ENCODE peak calls at places on chromosomes 5 and 9, in nine cellular contexts. One of them, this sample, is unnamed. For H3K36me3, the result is how much of the 10 kb centered on the place peaks cover.

GRCh38 chr9:5642170-5642569 is 13.3 kb downstream of the RIC1 start:
- DNase-seq in ovary: no peak
- DNase-seq in Peyer's patch: no peak
- DNase-seq in transverse colon: no peak
- DNase-seq in uterus: no peak
- DNase-seq in heart left ventricle: no peak
- DNase-seq in thyroid gland: no peak
- DNase-seq in right lobe of liver: no peak
- DNase-seq in tibial nerve: no peak
- DNase-seq in this sample: peak

GRCh38 chr5:132812949-132813598 is at the start of gene SOWAHA:
- DNase-seq in ovary: no peak
- DNase-seq in Peyer's patch: peak
- DNase-seq in transverse colon: peak
- DNase-seq in uterus: no peak
- DNase-seq in heart left ventricle: no peak
- DNase-seq in thyroid gland: peak
- DNase-seq in right lobe of liver: no peak
- DNase-seq in tibial nerve: no peak
- DNase-seq in this sample: peak

GRCh38 chr5:54616031-54616430 is 98.5 kb downstream of the SNX18 start:
- DNase-seq in ovary: peak
- DNase-seq in Peyer's patch: peak
- DNase-seq in transverse colon: peak
- DNase-seq in uterus: peak
- DNase-seq in heart left ventricle: peak
- DNase-seq in thyroid gland: peak
- DNase-seq in right lobe of liver: no peak
- DNase-seq in tibial nerve: no peak
- DNase-seq in this sample: peak

GRCh38 chr5:82295959-82296557 is 17.9 kb upstream of the RPS23 start:
- DNase-seq in ovary: no peak
- DNase-seq in Peyer's patch: no peak
- DNase-seq in transverse colon: no peak
- DNase-seq in uterus: no peak
- DNase-seq in heart left ventricle: no peak
- DNase-seq in thyroid gland: no peak
- DNase-seq in right lobe of liver: no peak
- DNase-seq in tibial nerve: no peak
- DNase-seq in this sample: no peak

GRCh38 chr5:6182271-6182815 is 196.0 kb downstream of the MED10 start:
- DNase-seq in ovary: no peak
- DNase-seq in Peyer's patch: no peak
- DNase-seq in transverse colon: no peak
- DNase-seq in uterus: no peak
- DNase-seq in heart left ventricle: no peak
- DNase-seq in thyroid gland: no peak
- DNase-seq in right lobe of liver: no peak
- DNase-seq in tibial nerve: no peak
- DNase-seq in this sample: no peak

GRCh38 chr5:147472669-147473131 is 37.2 kb downstream of the DPYSL3 start:
- DNase-seq in ovary: no peak
- DNase-seq in Peyer's patch: no peak
- DNase-seq in transverse colon: no peak
- DNase-seq in uterus: no peak
- DNase-seq in heart left ventricle: no peak
- DNase-seq in thyroid gland: no peak
- DNase-seq in right lobe of liver: no peak
- DNase-seq in tibial nerve: no peak
- DNase-seq in this sample: no peak

GRCh38 chr5:54516051-54516645 is 1.4 kb upstream of the SNX18 start:
- DNase-seq in ovary: no peak
- DNase-seq in Peyer's patch: no peak
- DNase-seq in transverse colon: no peak
- DNase-seq in uterus: no peak
- DNase-seq in heart left ventricle: no peak
- DNase-seq in thyroid gland: no peak
- DNase-seq in right lobe of liver: no peak
- DNase-seq in tibial nerve: no peak
- DNase-seq in this sample: no peak

GRCh38 chr5:132389453-132390286 is 20.2 kb downstream of the SLC22A5 start:
- DNase-seq in ovary: peak
- DNase-seq in Peyer's patch: peak
- DNase-seq in transverse colon: peak
- DNase-seq in uterus: peak
- DNase-seq in heart left ventricle: peak
- DNase-seq in thyroid gland: peak
- DNase-seq in right lobe of liver: no peak
- DNase-seq in tibial nerve: no peak
- DNase-seq in this sample: no peak

GRCh38 chr5:55829956-55830355 is 21.2 kb upstream of the IL31RA start:
- DNase-seq in ovary: no peak
- DNase-seq in Peyer's patch: no peak
- DNase-seq in transverse colon: no peak
- DNase-seq in uterus: no peak
- DNase-seq in heart left ventricle: no peak
- DNase-seq in thyroid gland: no peak
- DNase-seq in right lobe of liver: no peak
- DNase-seq in tibial nerve: no peak
- DNase-seq in this sample: no peak

GRCh38 chr5:151047814-151048425 is 27.5 kb downstream of the GPX3 start:
- DNase-seq in ovary: peak
- DNase-seq in Peyer's patch: no peak
- DNase-seq in transverse colon: no peak
- DNase-seq in uterus: peak
- DNase-seq in heart left ventricle: no peak
- DNase-seq in thyroid gland: peak
- DNase-seq in right lobe of liver: peak
- DNase-seq in tibial nerve: no peak
- DNase-seq in this sample: no peak

DNA sequence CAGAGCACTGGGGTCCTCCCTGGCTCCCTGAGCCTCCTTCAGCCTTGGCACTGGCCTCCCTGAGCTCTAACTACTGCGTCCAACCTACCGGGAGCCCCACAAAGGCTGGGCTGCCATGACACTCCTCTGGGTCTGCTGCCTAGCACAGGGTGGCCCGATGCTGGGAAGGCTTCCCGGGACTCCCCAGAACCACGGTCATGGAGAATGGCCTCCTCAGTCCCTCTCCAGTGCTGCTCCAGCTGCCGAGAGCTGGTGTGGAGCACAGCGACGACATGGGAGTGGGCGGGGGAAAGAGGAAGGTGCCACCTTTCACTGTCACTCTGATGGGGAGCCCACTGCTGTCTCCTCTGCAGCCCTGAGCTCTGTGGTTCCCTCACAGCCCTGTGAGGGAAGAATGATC is 61.5 kb upstream of the RNF130 start:
- DNase-seq in ovary: no peak
- DNase-seq in Peyer's patch: no peak
- DNase-seq in transverse colon: no peak
- DNase-seq in uterus: no peak
- DNase-seq in heart left ventricle: no peak
- DNase-seq in thyroid gland: no peak
- DNase-seq in right lobe of liver: peak
- DNase-seq in tibial nerve: no peak
- DNase-seq in this sample: no peak
- H3K36me3 ChIP-seq in ovary: under half
- H3K36me3 ChIP-seq in Peyer's patch: under half
- H3K36me3 ChIP-seq in transverse colon: under half
- H3K36me3 ChIP-seq in uterus: under half
- H3K36me3 ChIP-seq in heart left ventricle: under half
- H3K36me3 ChIP-seq in thyroid gland: under half
- H3K36me3 ChIP-seq in right lobe of liver: under half
- H3K36me3 ChIP-seq in tibial nerve: under half
- H3K36me3 ChIP-seq in this sample: under half

DNA sequence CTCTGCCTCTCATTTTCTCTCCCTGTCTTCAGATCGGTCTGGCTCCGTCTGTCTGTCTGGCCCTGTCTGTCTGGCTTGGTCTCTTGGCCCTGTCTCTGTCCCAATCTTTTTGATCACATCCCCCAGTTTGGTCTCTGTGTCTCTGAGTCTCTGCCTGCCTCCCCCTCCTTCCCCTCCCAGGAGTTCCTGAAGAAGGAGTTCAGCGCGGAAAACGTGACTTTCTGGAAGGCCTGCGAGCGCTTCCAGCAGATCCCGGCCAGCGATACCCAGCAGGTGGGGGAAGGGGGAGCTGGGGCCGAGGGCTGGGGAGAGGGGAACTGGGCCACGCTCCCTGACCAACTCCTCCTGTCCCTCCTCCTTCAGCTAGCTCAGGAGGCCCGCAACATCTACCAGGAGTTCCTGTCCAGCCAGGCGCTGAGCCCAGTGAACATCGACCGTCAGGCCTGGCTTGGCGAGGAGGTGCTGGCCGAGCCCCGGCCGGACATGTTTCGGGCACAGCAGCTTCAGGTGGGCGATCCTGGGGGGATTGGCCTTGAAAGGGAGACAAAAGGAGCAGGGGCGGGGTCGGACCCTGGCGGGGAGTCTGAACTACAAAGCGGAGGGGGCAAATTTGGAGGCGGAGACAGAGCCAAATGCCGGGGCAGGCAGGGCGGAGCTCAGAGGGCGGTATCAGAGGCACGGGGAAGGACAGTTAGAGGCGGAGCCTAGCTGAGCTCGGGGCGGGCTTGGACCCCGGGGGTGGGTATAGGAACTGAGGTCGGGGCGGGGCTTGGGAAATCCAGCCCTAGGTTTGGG is 9.0 kb downstream of the RGS14 start:
- DNase-seq in ovary: peak
- DNase-seq in Peyer's patch: peak
- DNase-seq in transverse colon: peak
- DNase-seq in uterus: peak
- DNase-seq in heart left ventricle: peak
- DNase-seq in thyroid gland: peak
- DNase-seq in right lobe of liver: peak
- DNase-seq in tibial nerve: peak
- DNase-seq in this sample: peak
- TF ChIP-seq POLR2A in ovary: peak
- TF ChIP-seq POLR2A in Peyer's patch: no peak
- TF ChIP-seq POLR2A in transverse colon: no peak
- TF ChIP-seq POLR2A in uterus: peak
- TF ChIP-seq POLR2A in heart left ventricle: peak
- TF ChIP-seq POLR2A in thyroid gland: no peak
- TF ChIP-seq POLR2A in right lobe of liver: peak
- TF ChIP-seq POLR2A in tibial nerve: no peak
- TF ChIP-seq POLR2A in this sample: peak

GRCh38 chr9:128104171-128104618 is 23.3 kb downstream of the PTGES2 start:
- DNase-seq in ovary: peak
- DNase-seq in Peyer's patch: peak
- DNase-seq in transverse colon: peak
- DNase-seq in uterus: no peak
- DNase-seq in heart left ventricle: peak
- DNase-seq in thyroid gland: peak
- DNase-seq in right lobe of liver: peak
- DNase-seq in tibial nerve: no peak
- DNase-seq in this sample: peak

GRCh38 chr9:128102861-128103588 is 24.5 kb downstream of the PTGES2 start:
- DNase-seq in ovary: peak
- DNase-seq in Peyer's patch: no peak
- DNase-seq in transverse colon: no peak
- DNase-seq in uterus: peak
- DNase-seq in heart left ventricle: peak
- DNase-seq in thyroid gland: peak
- DNase-seq in right lobe of liver: peak
- DNase-seq in tibial nerve: no peak
- DNase-seq in this sample: peak

GRCh38 chr9:128102196-128102595 is 25.3 kb downstream of the PTGES2 start:
- DNase-seq in ovary: no peak
- DNase-seq in Peyer's patch: no peak
- DNase-seq in transverse colon: no peak
- DNase-seq in uterus: no peak
- DNase-seq in heart left ventricle: no peak
- DNase-seq in thyroid gland: no peak
- DNase-seq in right lobe of liver: peak
- DNase-seq in tibial nerve: no peak
- DNase-seq in this sample: peak

GRCh38 chr9:128101690-128102089 is 25.8 kb downstream of the PTGES2 start:
- DNase-seq in ovary: peak
- DNase-seq in Peyer's patch: no peak
- DNase-seq in transverse colon: no peak
- DNase-seq in uterus: no peak
- DNase-seq in heart left ventricle: peak
- DNase-seq in thyroid gland: peak
- DNase-seq in right lobe of liver: peak
- DNase-seq in tibial nerve: no peak
- DNase-seq in this sample: no peak

DNA sequence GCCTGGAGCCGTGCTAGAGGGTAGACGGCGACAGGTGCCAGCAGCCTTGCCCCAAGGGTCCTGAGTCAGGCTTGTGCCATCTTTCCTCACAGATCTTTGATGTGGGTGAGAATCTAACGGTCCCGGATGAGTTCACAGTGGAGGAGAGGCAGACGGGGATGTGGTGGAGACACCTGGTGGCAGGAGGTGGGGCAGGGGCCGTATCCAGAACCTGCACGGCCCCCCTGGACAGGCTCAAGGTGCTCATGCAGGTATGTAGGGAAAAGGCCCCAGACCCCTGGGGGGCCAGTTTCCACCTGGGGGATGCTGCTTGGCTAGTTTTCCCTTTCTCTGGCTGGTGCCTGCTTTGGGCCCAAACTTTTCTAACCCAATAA is 24.0 kb downstream of the PTGES2 start:
- DNase-seq in ovary: no peak
- DNase-seq in Peyer's patch: no peak
- DNase-seq in transverse colon: no peak
- DNase-seq in uterus: no peak
- DNase-seq in heart left ventricle: peak
- DNase-seq in thyroid gland: peak
- DNase-seq in right lobe of liver: peak
- DNase-seq in tibial nerve: no peak
- DNase-seq in this sample: no peak
- H3K36me3 ChIP-seq in ovary: under half
- H3K36me3 ChIP-seq in Peyer's patch: half or more
- H3K36me3 ChIP-seq in transverse colon: under half
- H3K36me3 ChIP-seq in uterus: under half
- H3K36me3 ChIP-seq in heart left ventricle: half or more
- H3K36me3 ChIP-seq in thyroid gland: under half
- H3K36me3 ChIP-seq in right lobe of liver: under half
- H3K36me3 ChIP-seq in tibial nerve: under half
- H3K36me3 ChIP-seq in this sample: under half

GRCh38 chr5:83837261-83837894 is 116.7 kb upstream of the HAPLN1 start:
- DNase-seq in ovary: no peak
- DNase-seq in Peyer's patch: no peak
- DNase-seq in transverse colon: no peak
- DNase-seq in uterus: no peak
- DNase-seq in heart left ventricle: no peak
- DNase-seq in thyroid gland: no peak
- DNase-seq in right lobe of liver: no peak
- DNase-seq in tibial nerve: no peak
- DNase-seq in this sample: no peak
- TF ChIP-seq POLR2A in ovary: no peak
- TF ChIP-seq POLR2A in Peyer's patch: no peak
- TF ChIP-seq POLR2A in transverse colon: no peak
- TF ChIP-seq POLR2A in uterus: no peak
- TF ChIP-seq POLR2A in heart left ventricle: no peak
- TF ChIP-seq POLR2A in thyroid gland: no peak
- TF ChIP-seq POLR2A in right lobe of liver: no peak
- TF ChIP-seq POLR2A in tibial nerve: no peak
- TF ChIP-seq POLR2A in this sample: no peak

GRCh38 chr5:138178516-138179276 is at the start of the genes BRD8 and KIF20A:
- DNase-seq in ovary: peak
- DNase-seq in Peyer's patch: peak
- DNase-seq in transverse colon: peak
- DNase-seq in uterus: peak
- DNase-seq in heart left ventricle: peak
- DNase-seq in thyroid gland: peak
- DNase-seq in right lobe of liver: peak
- DNase-seq in tibial nerve: peak
- DNase-seq in this sample: peak
- H3K36me3 ChIP-seq in ovary: under half
- H3K36me3 ChIP-seq in Peyer's patch: under half
- H3K36me3 ChIP-seq in transverse colon: under half
- H3K36me3 ChIP-seq in uterus: under half
- H3K36me3 ChIP-seq in heart left ventricle: under half
- H3K36me3 ChIP-seq in thyroid gland: under half
- H3K36me3 ChIP-seq in right lobe of liver: under half
- H3K36me3 ChIP-seq in tibial nerve: under half
- H3K36me3 ChIP-seq in this sample: under half